ENCODE peak calls at places on chromosomes 12 and 14, in five cellular contexts. One of them, this sample, is unnamed.

GRCh38 chr12:71664411-71665108 is 459 bp downstream of the THAP2 start:
- DNase-seq in activated naive CD4-positive, alpha-beta T cell: no peak
- DNase-seq in EL: no peak
- DNase-seq in fibroblast of pulmonary artery: peak; percentile 28
- DNase-seq in BE2C: no peak
- DNase-seq in this sample: no peak

GRCh38 chr14:99562848-99563748 is 40.9 kb downstream of the CCDC85C start:
- DNase-seq in activated naive CD4-positive, alpha-beta T cell: no peak
- DNase-seq in EL: no peak
- DNase-seq in BE2C: peak; percentile 93
- DNase-seq in fibroblast of pulmonary artery: peak; percentile 75
- DNase-seq in this sample: peak; percentile 14

GRCh38 chr12:49827351-49828099 is 688 bp downstream of the NCKAP5L start:
- DNase-seq in BE2C: peak; percentile 85
- DNase-seq in EL: peak; percentile 83
- DNase-seq in activated naive CD4-positive, alpha-beta T cell: no peak
- DNase-seq in fibroblast of pulmonary artery: peak; percentile 66
- DNase-seq in this sample: peak; percentile 56

GRCh38 chr12:77062846-77063461 is 2.4 kb downstream of the E2F7 start:
- DNase-seq in EL: peak; percentile 41
- DNase-seq in fibroblast of pulmonary artery: peak; percentile 86
- DNase-seq in activated naive CD4-positive, alpha-beta T cell: no peak
- DNase-seq in BE2C: no peak
- DNase-seq in this sample: no peak

GRCh38 chr12:2231011-2231595 is 178.3 kb downstream of the CACNA1C start:
- DNase-seq in fibroblast of pulmonary artery: peak; percentile 57
- DNase-seq in activated naive CD4-positive, alpha-beta T cell: no peak
- DNase-seq in BE2C: no peak
- DNase-seq in EL: no peak
- DNase-seq in this sample: no peak

GRCh38 chr14:101194356-101195308 is 291.1 kb upstream of the RTL1 start:
- DNase-seq in BE2C: no peak
- DNase-seq in EL: no peak
- DNase-seq in activated naive CD4-positive, alpha-beta T cell: no peak
- DNase-seq in fibroblast of pulmonary artery: no peak
- DNase-seq in this sample: no peak

GRCh38 chr12:123873795-123874194 is 98.8 kb downstream of the CCDC92 start:
- DNase-seq in activated naive CD4-positive, alpha-beta T cell: no peak
- DNase-seq in fibroblast of pulmonary artery: no peak
- DNase-seq in EL: no peak
- DNase-seq in BE2C: no peak
- DNase-seq in this sample: no peak

GRCh38 chr14:104164041-104164440 is 25.7 kb downstream of the KIF26A start:
- DNase-seq in EL: no peak
- DNase-seq in activated naive CD4-positive, alpha-beta T cell: no peak
- DNase-seq in BE2C: no peak
- DNase-seq in fibroblast of pulmonary artery: no peak
- DNase-seq in this sample: no peak

GRCh38 chr12:7493006-7493405 is 10.6 kb downstream of the CD163 start:
- DNase-seq in fibroblast of pulmonary artery: no peak
- DNase-seq in BE2C: no peak
- DNase-seq in activated naive CD4-positive, alpha-beta T cell: no peak
- DNase-seq in EL: no peak
- DNase-seq in this sample: no peak